ENCODE peak calls at places on chromosome X, in eight cellular contexts. B, Y, X, J, Q, E, S and W are unnamed samples.

GRCh38 chrX:30308263-30309138 is 689 bp downstream of the NR0B1 start:
- DNase-seq in B (peak; percentile 63), Y (no peak), X (no peak), J (no peak), Q (no peak), E (peak; percentile 46), S (no peak), W (peak; percentile 33)

GRCh38 chrX:141960573-141960972 is 56.9 kb downstream of the MAGEC1 start:
- DNase-seq in B (no peak), Y (no peak), X (no peak), J (no peak), Q (no peak), E (no peak), S (no peak), W (no peak)

GRCh38 chrX:148498067-148498466 is 2.4 kb upstream of the AFF2 start:
- DNase-seq in B (no peak), Y (no peak), X (no peak), J (no peak), Q (no peak), E (no peak), S (no peak), W (no peak)

GRCh38 chrX:17768997-17769396 is 31.7 kb downstream of the SCML1 start:
- DNase-seq in B (no peak), Y (no peak), X (no peak), J (no peak), Q (no peak), E (no peak), S (no peak), W (no peak)

GRCh38 chrX:141936080-141936479 is 32.4 kb downstream of the MAGEC1 start:
- DNase-seq in B (no peak), Y (no peak), X (no peak), J (no peak), Q (no peak), E (peak; percentile 3), S (no peak), W (no peak)

GRCh38 chrX:38271154-38271716 is 50.6 kb upstream of the SRPX start:
- DNase-seq in B (no peak), Y (no peak), X (no peak), J (no peak), Q (no peak), E (no peak), S (no peak), W (no peak)

GRCh38 chrX:4547218-4547836 is 833.9 kb upstream of the PRKX start:
- DNase-seq in B (no peak), Y (peak; percentile 41), X (peak; percentile 0), J (peak; percentile 1), Q (no peak), E (peak; percentile 47), S (no peak), W (peak; percentile 41)

GRCh38 chrX:108165349-108166111 is 74.0 kb downstream of the ATG4A start:
- DNase-seq in B (no peak), Y (no peak), X (no peak), J (no peak), Q (no peak), E (peak; percentile 66), S (no peak), W (peak; percentile 47)

GRCh38 chrX:38484607-38485498 is 76.5 kb upstream of the TSPAN7 start:
- DNase-seq in B (peak; percentile 56), Y (no peak), X (no peak), J (no peak), Q (no peak), E (no peak), S (no peak), W (peak; percentile 14)

GRCh38 chrX:16643160-16643559 is 6.8 kb upstream of the S100G start:
- DNase-seq in B (no peak), Y (no peak), X (no peak), J (no peak), Q (no peak), E (peak; percentile 21), S (no peak), W (no peak)

GRCh38 chrX:42686706-42687105 is 91.3 kb downstream of the PPP1R2C start:
- DNase-seq in B (no peak), Y (no peak), X (no peak), J (no peak), Q (no peak), E (no peak), S (no peak), W (no peak)

GRCh38 chrX:77742788-77743476 is 43.1 kb downstream of the ATRX start:
- DNase-seq in B (no peak), Y (peak; percentile 43), X (no peak), J (no peak), Q (peak; percentile 61), E (no peak), S (no peak), W (no peak)

GRCh38 chrX:146456058-146456457 is 353.5 kb upstream of the CXorf51B start:
- DNase-seq in B (no peak), Y (no peak), X (no peak), J (no peak), Q (no peak), E (peak; percentile 3), S (no peak), W (no peak)

GRCh38 chrX:154019061-154019621 is 561 bp downstream of the IRAK1 start:
- DNase-seq in B (peak; percentile 81), Y (no peak), X (no peak), J (peak; percentile 12), Q (no peak), E (peak; percentile 33), S (no peak), W (no peak)

GRCh38 chrX:119041175-119041574 is 31.6 kb upstream of the CT47C1 start:
- DNase-seq in B (no peak), Y (peak; percentile 42), X (no peak), J (no peak), Q (peak; percentile 82), E (no peak), S (no peak), W (peak; percentile 66)

GRCh38 chrX:8987672-8988250 is 46.2 kb downstream of the FAM9B start:
- DNase-seq in B (no peak), Y (no peak), X (no peak), J (peak; percentile 21), Q (no peak), E (no peak), S (no peak), W (no peak)

GRCh38 chrX:132795211-132795610 is 163.2 kb downstream of the HS6ST2 start:
- DNase-seq in B (no peak), Y (no peak), X (no peak), J (no peak), Q (no peak), E (no peak), S (no peak), W (no peak)

GRCh38 chrX:120560405-120560841 is 339 bp downstream of the CUL4B start:
- DNase-seq in B (no peak), Y (peak; percentile 55), X (peak; percentile 21), J (peak; percentile 6), Q (peak; percentile 32), E (no peak), S (peak; percentile 90), W (no peak)

GRCh38 chrX:10050481-10050880 is 83.3 kb downstream of the CLDN34 start:
- DNase-seq in B (no peak), Y (no peak), X (no peak), J (no peak), Q (no peak), E (peak; percentile 87), S (no peak), W (no peak)

GRCh38 chrX:135596495-135596894 is 76.0 kb downstream of the INTS6L start:
- DNase-seq in B (no peak), Y (no peak), X (peak; percentile 24), J (peak; percentile 23), Q (no peak), E (peak; percentile 72), S (no peak), W (peak; percentile 58)

GRCh38 chrX:17046478-17047097 is 100.1 kb downstream of the REPS2 start:
- DNase-seq in B (no peak), Y (peak; percentile 52), X (no peak), J (no peak), Q (peak; percentile 45), E (peak; percentile 84), S (no peak), W (peak; percentile 80)

DNA sequence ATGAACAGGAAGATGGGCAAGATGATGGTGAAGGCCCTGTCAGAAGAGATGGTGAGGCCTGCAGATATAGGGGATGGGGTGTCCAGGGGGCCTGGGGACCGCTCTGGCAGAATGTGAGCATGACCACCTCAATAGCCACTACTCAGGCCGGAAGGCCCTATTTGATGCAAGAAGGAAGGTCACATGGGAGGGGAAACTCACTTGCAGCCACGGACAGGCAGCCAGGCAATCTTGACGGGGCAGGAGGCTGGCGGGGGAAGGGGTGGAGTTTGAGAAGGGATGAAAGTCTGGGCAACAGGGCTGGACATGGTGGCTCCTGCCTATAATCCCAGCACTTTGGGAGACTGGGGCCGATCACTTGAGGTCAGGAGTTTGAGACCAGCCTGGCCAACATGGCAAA is 8.8 kb downstream of the SASH3 start:
- DNase-seq in B (no peak), Y (no peak), X (no peak), J (no peak), Q (no peak), E (no peak), S (no peak), W (no peak)
- H3K4me1 ChIP-seq in B (no peaks in the 10 kb centered on the region), Y (no peaks in the 10 kb centered on the region), X (peaks cover 28% of the 10 kb centered on the region), J (peaks cover 37% of the 10 kb centered on the region), Q (no peaks in the 10 kb centered on the region), E (no peaks in the 10 kb centered on the region), S (no peaks in the 10 kb centered on the region), W (no peaks in the 10 kb centered on the region)

DNA sequence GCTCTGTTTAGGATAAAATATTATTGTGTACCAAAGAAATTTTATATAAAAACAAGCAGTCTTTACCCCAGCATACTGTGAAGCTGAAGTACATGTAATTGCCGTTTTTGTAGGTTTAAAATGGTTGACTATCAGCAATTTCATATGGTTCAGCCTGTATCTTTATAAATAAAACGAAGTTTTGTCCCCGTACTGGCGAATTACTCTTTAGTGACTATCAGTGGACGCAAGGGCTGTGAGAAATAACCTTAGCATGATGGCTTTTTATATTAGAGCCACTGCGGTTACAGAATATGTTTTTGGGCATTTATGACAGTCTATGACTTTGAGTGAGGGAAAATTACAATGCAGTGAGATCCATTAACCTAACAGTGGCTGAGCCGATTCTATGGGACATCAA is 1.2 kb downstream of the GPM6B start:
- DNase-seq in B (no peak), Y (no peak), X (no peak), J (no peak), Q (no peak), E (no peak), S (no peak), W (no peak)
- H3K4me3 ChIP-seq in B (no peak overlapping the region), Y (no peak overlapping the region), X (no peak overlapping the region), J (no peak overlapping the region), Q (no peak overlapping the region), E (no peak overlapping the region), S (no peak overlapping the region), W (no peak overlapping the region)

DNA sequence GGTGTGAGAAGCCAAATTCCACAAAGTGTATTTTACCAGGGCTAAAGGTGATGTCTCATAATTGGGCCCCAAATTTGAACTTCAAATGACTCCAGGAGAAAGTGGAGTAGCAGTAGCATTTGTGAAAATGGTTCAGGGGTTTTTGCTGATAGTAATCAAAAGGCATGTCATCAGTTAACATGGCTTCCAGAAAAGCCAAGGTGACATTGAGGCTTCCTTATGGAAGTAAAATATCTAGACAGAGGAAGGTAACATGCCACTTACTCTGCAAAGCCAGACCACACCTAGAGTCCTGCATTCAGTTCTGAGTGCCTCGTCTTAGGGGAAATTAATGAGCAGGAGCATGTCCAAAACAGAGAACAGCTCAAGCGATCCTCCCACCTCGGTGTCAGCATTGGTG is 2.2 kb upstream of the RPL36A start:
- DNase-seq in B (no peak), Y (no peak), X (no peak), J (no peak), Q (no peak), E (no peak), S (no peak), W (no peak)
- H3K4me1 ChIP-seq in B (no peaks in the 10 kb centered on the region), Y (no peaks in the 10 kb centered on the region), X (peaks cover 15% of the 10 kb centered on the region), J (peaks cover 9% of the 10 kb centered on the region), Q (no peaks in the 10 kb centered on the region), E (no peaks in the 10 kb centered on the region), S (no peaks in the 10 kb centered on the region), W (no peaks in the 10 kb centered on the region)

GRCh38 chrX:36963852-36964251 is 44.3 kb upstream of the FAM47C start:
- DNase-seq in B (peak; percentile 42), Y (peak; percentile 42), X (no peak), J (no peak), Q (no peak), E (no peak), S (no peak), W (no peak)
- H3K4me3 ChIP-seq in B (no peak overlapping the region), Y (no peak overlapping the region), X (no peak overlapping the region), J (no peak overlapping the region), Q (no peak overlapping the region), E (peak overlapping the region; percentile 43), S (no peak overlapping the region), W (no peak overlapping the region)